ENCODE peak calls at places on chromosomes 4 and X, in seven cellular contexts. One of them, this sample, is unnamed. For H3K27me3 and H3K9me3, the result is how much of the 10 kb centered on the place peaks cover.

GRCh38 chr4:857461-857860 is 31.5 kb upstream of the CPLX1 start:
- DNase-seq in colonic mucosa: no peak
- DNase-seq in lung: no peak
- DNase-seq in tibial artery: no peak
- DNase-seq in esophagus muscularis mucosa: no peak
- DNase-seq in lower lobe of right lung: peak
- DNase-seq in CD8-positive, alpha-beta T cell: no peak
- DNase-seq in this sample: no peak

GRCh38 chr4:26542996-26543395 is 40.9 kb upstream of the TBC1D19 start:
- DNase-seq in lower lobe of right lung: no peak
- DNase-seq in colonic mucosa: no peak
- DNase-seq in lung: no peak
- DNase-seq in esophagus muscularis mucosa: no peak
- DNase-seq in CD8-positive, alpha-beta T cell: no peak
- DNase-seq in tibial artery: no peak
- DNase-seq in this sample: no peak

GRCh38 chrX:49101629-49101984 is 21.9 kb upstream of the WDR45 start:
- DNase-seq in tibial artery: no peak
- DNase-seq in CD8-positive, alpha-beta T cell: no peak
- DNase-seq in lung: no peak
- DNase-seq in lower lobe of right lung: no peak
- DNase-seq in esophagus muscularis mucosa: no peak
- DNase-seq in colonic mucosa: no peak
- DNase-seq in this sample: no peak

GRCh38 chr4:134533068-134533467 is 331.5 kb upstream of the PABPC4L start:
- DNase-seq in CD8-positive, alpha-beta T cell: no peak
- DNase-seq in colonic mucosa: no peak
- DNase-seq in lung: no peak
- DNase-seq in tibial artery: no peak
- DNase-seq in esophagus muscularis mucosa: no peak
- DNase-seq in lower lobe of right lung: no peak
- DNase-seq in this sample: no peak

GRCh38 chrX:119118780-119119395 is 8.7 kb downstream of the KIAA1210 start:
- DNase-seq in colonic mucosa: peak
- DNase-seq in CD8-positive, alpha-beta T cell: peak
- DNase-seq in tibial artery: peak
- DNase-seq in esophagus muscularis mucosa: no peak
- DNase-seq in lower lobe of right lung: peak
- DNase-seq in lung: no peak
- DNase-seq in this sample: peak

GRCh38 chr4:82429728-82430192 is 502 bp downstream of the HNRNPDL start:
- DNase-seq in CD8-positive, alpha-beta T cell: peak
- DNase-seq in esophagus muscularis mucosa: no peak
- DNase-seq in lower lobe of right lung: no peak
- DNase-seq in colonic mucosa: peak
- DNase-seq in lung: no peak
- DNase-seq in tibial artery: no peak
- DNase-seq in this sample: no peak

GRCh38 chrX:42714981-42715688 is 62.8 kb downstream of the PPP1R2C start:
- DNase-seq in esophagus muscularis mucosa: no peak
- DNase-seq in colonic mucosa: peak
- DNase-seq in CD8-positive, alpha-beta T cell: peak
- DNase-seq in lower lobe of right lung: peak
- DNase-seq in tibial artery: peak
- DNase-seq in lung: peak
- DNase-seq in this sample: peak

GRCh38 chrX:103729015-103729414 is 18.3 kb downstream of the TMEM31 start:
- DNase-seq in lower lobe of right lung: no peak
- DNase-seq in tibial artery: no peak
- DNase-seq in colonic mucosa: no peak
- DNase-seq in lung: no peak
- DNase-seq in esophagus muscularis mucosa: no peak
- DNase-seq in CD8-positive, alpha-beta T cell: no peak
- DNase-seq in this sample: no peak

GRCh38 chrX:34810911-34811310 is 131.7 kb upstream of the FAM47B start:
- DNase-seq in esophagus muscularis mucosa: no peak
- DNase-seq in tibial artery: no peak
- DNase-seq in lower lobe of right lung: no peak
- DNase-seq in lung: no peak
- DNase-seq in CD8-positive, alpha-beta T cell: no peak
- DNase-seq in colonic mucosa: no peak
- DNase-seq in this sample: no peak

GRCh38 chr4:47222276-47222675 is 190.9 kb downstream of the GABRB1 start:
- DNase-seq in tibial artery: no peak
- DNase-seq in colonic mucosa: no peak
- DNase-seq in CD8-positive, alpha-beta T cell: no peak
- DNase-seq in esophagus muscularis mucosa: no peak
- DNase-seq in lung: no peak
- DNase-seq in lower lobe of right lung: no peak
- DNase-seq in this sample: no peak

GRCh38 chr4:15042529-15043167 is 40.4 kb downstream of the CPEB2 start:
- DNase-seq in tibial artery: no peak
- DNase-seq in colonic mucosa: no peak
- DNase-seq in esophagus muscularis mucosa: no peak
- DNase-seq in CD8-positive, alpha-beta T cell: no peak
- DNase-seq in lower lobe of right lung: no peak
- DNase-seq in lung: no peak
- DNase-seq in this sample: no peak

GRCh38 chr4:108072300-108072699 is 82.6 kb downstream of the HADH start:
- DNase-seq in esophagus muscularis mucosa: no peak
- DNase-seq in CD8-positive, alpha-beta T cell: peak
- DNase-seq in tibial artery: no peak
- DNase-seq in colonic mucosa: peak
- DNase-seq in lower lobe of right lung: no peak
- DNase-seq in lung: no peak
- DNase-seq in this sample: no peak

GRCh38 chr4:137125011-137125410 is 407.3 kb downstream of the PCDH18 start:
- DNase-seq in esophagus muscularis mucosa: no peak
- DNase-seq in colonic mucosa: peak
- DNase-seq in tibial artery: peak
- DNase-seq in CD8-positive, alpha-beta T cell: no peak
- DNase-seq in lung: no peak
- DNase-seq in lower lobe of right lung: no peak
- DNase-seq in this sample: peak

GRCh38 chr4:177227636-177228035 is 82.0 kb upstream of the NEIL3 start:
- DNase-seq in esophagus muscularis mucosa: no peak
- DNase-seq in CD8-positive, alpha-beta T cell: no peak
- DNase-seq in lower lobe of right lung: no peak
- DNase-seq in tibial artery: no peak
- DNase-seq in lung: no peak
- DNase-seq in colonic mucosa: no peak
- DNase-seq in this sample: no peak

GRCh38 chr4:177228599-177228998 is 81.1 kb upstream of the NEIL3 start:
- DNase-seq in CD8-positive, alpha-beta T cell: no peak
- DNase-seq in lower lobe of right lung: no peak
- DNase-seq in tibial artery: no peak
- DNase-seq in esophagus muscularis mucosa: no peak
- DNase-seq in colonic mucosa: no peak
- DNase-seq in lung: no peak
- DNase-seq in this sample: peak

GRCh38 chr4:177235026-177235425 is 74.6 kb upstream of the NEIL3 start:
- DNase-seq in colonic mucosa: no peak
- DNase-seq in CD8-positive, alpha-beta T cell: no peak
- DNase-seq in esophagus muscularis mucosa: no peak
- DNase-seq in lower lobe of right lung: no peak
- DNase-seq in tibial artery: no peak
- DNase-seq in lung: no peak
- DNase-seq in this sample: no peak

GRCh38 chr4:177225605-177226004 is 84.1 kb upstream of the NEIL3 start:
- DNase-seq in lung: no peak
- DNase-seq in CD8-positive, alpha-beta T cell: no peak
- DNase-seq in lower lobe of right lung: no peak
- DNase-seq in tibial artery: no peak
- DNase-seq in esophagus muscularis mucosa: no peak
- DNase-seq in colonic mucosa: no peak
- DNase-seq in this sample: no peak

GRCh38 chr4:177229331-177229730 is 80.3 kb upstream of the NEIL3 start:
- DNase-seq in CD8-positive, alpha-beta T cell: no peak
- DNase-seq in tibial artery: no peak
- DNase-seq in esophagus muscularis mucosa: no peak
- DNase-seq in lower lobe of right lung: no peak
- DNase-seq in lung: no peak
- DNase-seq in colonic mucosa: no peak
- DNase-seq in this sample: no peak
- H3K4me3 ChIP-seq in CD8-positive, alpha-beta T cell: peak
- H3K4me3 ChIP-seq in tibial artery: peak
- H3K4me3 ChIP-seq in esophagus muscularis mucosa: peak
- H3K4me3 ChIP-seq in lower lobe of right lung: peak
- H3K4me3 ChIP-seq in lung: peak
- H3K4me3 ChIP-seq in colonic mucosa: no peak
- H3K4me3 ChIP-seq in this sample: peak

GRCh38 chr4:2375427-2375826 is 43.0 kb downstream of the ZFYVE28 start:
- DNase-seq in CD8-positive, alpha-beta T cell: no peak
- DNase-seq in lung: no peak
- DNase-seq in tibial artery: no peak
- DNase-seq in colonic mucosa: no peak
- DNase-seq in lower lobe of right lung: no peak
- DNase-seq in esophagus muscularis mucosa: no peak
- DNase-seq in this sample: no peak

GRCh38 chr4:2384245-2384644 is 34.2 kb downstream of the ZFYVE28 start:
- DNase-seq in CD8-positive, alpha-beta T cell: no peak
- DNase-seq in esophagus muscularis mucosa: no peak
- DNase-seq in lower lobe of right lung: no peak
- DNase-seq in colonic mucosa: no peak
- DNase-seq in lung: no peak
- DNase-seq in tibial artery: no peak
- DNase-seq in this sample: no peak

GRCh38 chr4:2378408-2378807 is 40.0 kb downstream of the ZFYVE28 start:
- DNase-seq in lower lobe of right lung: no peak
- DNase-seq in lung: no peak
- DNase-seq in colonic mucosa: no peak
- DNase-seq in esophagus muscularis mucosa: no peak
- DNase-seq in tibial artery: no peak
- DNase-seq in CD8-positive, alpha-beta T cell: no peak
- DNase-seq in this sample: peak

GRCh38 chr4:2377241-2377640 is 41.2 kb downstream of the ZFYVE28 start:
- DNase-seq in tibial artery: no peak
- DNase-seq in lung: no peak
- DNase-seq in colonic mucosa: no peak
- DNase-seq in CD8-positive, alpha-beta T cell: no peak
- DNase-seq in lower lobe of right lung: no peak
- DNase-seq in esophagus muscularis mucosa: no peak
- DNase-seq in this sample: no peak

DNA sequence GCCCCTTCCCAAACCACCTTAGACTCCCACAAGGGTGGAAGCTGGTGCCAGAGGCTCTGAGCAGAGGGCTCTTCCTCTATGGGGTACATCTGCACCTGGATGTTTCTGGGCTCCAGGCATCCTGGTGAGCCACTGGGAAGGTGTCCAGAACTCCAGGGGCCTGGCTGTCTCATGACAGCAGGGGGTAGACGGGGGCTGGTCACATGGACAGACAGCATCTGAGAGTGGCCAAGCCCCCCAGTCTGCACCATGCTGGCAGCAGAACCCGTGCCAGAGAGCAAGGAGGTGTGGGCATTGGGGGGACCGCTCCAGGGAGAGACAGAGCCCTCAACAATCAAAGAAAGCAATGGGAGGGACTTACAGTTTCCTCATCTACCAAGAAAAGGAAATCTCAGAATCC is 39.5 kb downstream of the ZFYVE28 start:
- DNase-seq in tibial artery: no peak
- DNase-seq in CD8-positive, alpha-beta T cell: no peak
- DNase-seq in colonic mucosa: no peak
- DNase-seq in lung: no peak
- DNase-seq in esophagus muscularis mucosa: no peak
- DNase-seq in lower lobe of right lung: no peak
- DNase-seq in this sample: peak
- H3K27me3 ChIP-seq in tibial artery: under half
- H3K27me3 ChIP-seq in CD8-positive, alpha-beta T cell: under half
- H3K27me3 ChIP-seq in colonic mucosa: under half
- H3K27me3 ChIP-seq in lung: under half
- H3K27me3 ChIP-seq in esophagus muscularis mucosa: under half
- H3K27me3 ChIP-seq in lower lobe of right lung: under half
- H3K27me3 ChIP-seq in this sample: under half

GRCh38 chr4:173289351-173289725 is 44.8 kb downstream of the HMGB2 start:
- DNase-seq in tibial artery: no peak
- DNase-seq in esophagus muscularis mucosa: no peak
- DNase-seq in colonic mucosa: no peak
- DNase-seq in lower lobe of right lung: no peak
- DNase-seq in CD8-positive, alpha-beta T cell: no peak
- DNase-seq in lung: no peak
- DNase-seq in this sample: no peak

GRCh38 chr4:173288296-173288695 is 45.9 kb downstream of the HMGB2 start:
- DNase-seq in esophagus muscularis mucosa: no peak
- DNase-seq in CD8-positive, alpha-beta T cell: peak
- DNase-seq in colonic mucosa: peak
- DNase-seq in lung: peak
- DNase-seq in tibial artery: peak
- DNase-seq in lower lobe of right lung: no peak
- DNase-seq in this sample: peak

GRCh38 chr4:173284463-173284862 is 49.7 kb downstream of the HMGB2 start:
- DNase-seq in esophagus muscularis mucosa: no peak
- DNase-seq in colonic mucosa: no peak
- DNase-seq in lower lobe of right lung: no peak
- DNase-seq in tibial artery: no peak
- DNase-seq in CD8-positive, alpha-beta T cell: no peak
- DNase-seq in lung: no peak
- DNase-seq in this sample: no peak

GRCh38 chr4:173288698-173289350 is 45.3 kb downstream of the HMGB2 start:
- DNase-seq in esophagus muscularis mucosa: no peak
- DNase-seq in CD8-positive, alpha-beta T cell: no peak
- DNase-seq in tibial artery: no peak
- DNase-seq in colonic mucosa: no peak
- DNase-seq in lung: no peak
- DNase-seq in lower lobe of right lung: no peak
- DNase-seq in this sample: no peak

DNA sequence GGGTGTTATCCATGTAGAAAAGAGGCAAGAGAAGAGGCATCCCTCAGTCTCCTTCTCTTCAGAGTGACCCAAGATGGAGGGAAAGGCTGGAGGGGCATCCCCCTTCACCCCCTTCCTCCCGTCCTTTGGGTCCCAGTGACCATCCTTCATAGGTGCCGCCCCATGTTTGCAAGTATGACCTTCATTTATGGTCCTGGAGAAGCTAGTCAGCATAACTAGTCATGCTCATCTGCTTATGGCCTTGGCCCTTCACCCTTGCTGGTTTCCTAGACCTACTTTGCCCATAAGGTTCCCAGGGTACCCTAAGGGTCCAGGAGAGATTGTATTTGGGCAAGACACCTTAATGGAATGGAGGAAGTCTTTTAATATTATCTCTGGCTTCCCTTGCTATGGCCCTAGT is 46.7 kb downstream of the HMGB2 start:
- DNase-seq in lung: no peak
- DNase-seq in esophagus muscularis mucosa: no peak
- DNase-seq in CD8-positive, alpha-beta T cell: no peak
- DNase-seq in tibial artery: no peak
- DNase-seq in lower lobe of right lung: no peak
- DNase-seq in colonic mucosa: no peak
- DNase-seq in this sample: no peak
- H3K9me3 ChIP-seq in lung: under half
- H3K9me3 ChIP-seq in esophagus muscularis mucosa: under half
- H3K9me3 ChIP-seq in CD8-positive, alpha-beta T cell: under half
- H3K9me3 ChIP-seq in tibial artery: under half
- H3K9me3 ChIP-seq in lower lobe of right lung: under half
- H3K9me3 ChIP-seq in colonic mucosa: under half
- H3K9me3 ChIP-seq in this sample: under half

DNA sequence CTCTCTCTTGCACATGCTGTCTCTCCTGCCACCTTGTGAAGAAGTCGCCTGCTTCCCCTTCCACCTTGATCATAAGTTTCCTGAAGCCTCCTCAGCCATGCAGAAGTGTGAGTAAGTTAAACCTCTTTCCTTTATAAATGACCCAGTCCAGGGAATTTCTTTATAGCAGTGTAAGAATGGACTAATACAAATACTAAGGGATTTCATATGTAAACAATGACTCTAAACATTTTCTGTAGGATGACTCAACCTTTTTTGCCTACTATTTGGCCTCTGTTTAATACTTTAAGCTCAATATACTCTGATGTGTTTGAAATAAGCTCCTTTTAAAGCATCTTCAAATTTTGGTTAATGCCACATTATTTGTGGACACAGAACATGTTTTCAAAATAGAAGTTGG is 813.5 kb upstream of the SLIT2 start:
- DNase-seq in tibial artery: no peak
- DNase-seq in CD8-positive, alpha-beta T cell: no peak
- DNase-seq in esophagus muscularis mucosa: no peak
- DNase-seq in lung: no peak
- DNase-seq in lower lobe of right lung: no peak
- DNase-seq in colonic mucosa: no peak
- DNase-seq in this sample: no peak
- H3K4me3 ChIP-seq in tibial artery: no peak
- H3K4me3 ChIP-seq in CD8-positive, alpha-beta T cell: no peak
- H3K4me3 ChIP-seq in esophagus muscularis mucosa: no peak
- H3K4me3 ChIP-seq in lung: no peak
- H3K4me3 ChIP-seq in lower lobe of right lung: no peak
- H3K4me3 ChIP-seq in colonic mucosa: no peak
- H3K4me3 ChIP-seq in this sample: no peak